ENCODE peak calls at places on chromosomes 12 and 14, in nine cellular contexts. F, R, G, I, L, A, Z, O and T are unnamed samples.
A peak's percentile ranks its signal among the peaks of the same experiment; 100 is the strongest.

GRCh38 chr12:25099010-25099409 is 96.0 kb downstream of the DNAI7 start:
- DNase-seq in F (no peak), R (no peak), G (no peak), I (no peak), L (no peak), A (no peak), Z (no peak), O (no peak), T (no peak)

GRCh38 chr12:121939190-121939589 is 20.8 kb downstream of the CFAP251 start:
- DNase-seq in F (no peak), R (no peak), G (no peak), I (peak; percentile 49), L (no peak), A (no peak), Z (no peak), O (peak; percentile 50), T (no peak)

GRCh38 chr14:94136575-94137331 is 7.3 kb upstream of the IFI27L2 start:
- DNase-seq in F (peak; percentile 89), R (peak; percentile 90), G (peak; percentile 88), I (peak; percentile 62), L (peak; percentile 50), A (peak; percentile 97), Z (peak; percentile 74), O (peak; percentile 85), T (peak; percentile 74)

GRCh38 chr12:129701536-129702165 is 202.2 kb downstream of the TMEM132D start:
- DNase-seq in F (no peak), R (no peak), G (no peak), I (no peak), L (no peak), A (no peak), Z (no peak), O (no peak), T (no peak)

GRCh38 chr14:24145700-24146621 is at the start of gene PSME2:
- DNase-seq in F (no peak), R (no peak), G (no peak), I (peak; percentile 75), L (no peak), A (no peak), Z (peak; percentile 51), O (no peak), T (no peak)

GRCh38 chr12:85951823-85952222 is 77.7 kb downstream of the NTS start:
- DNase-seq in F (no peak), R (peak; percentile 56), G (peak; percentile 19), I (peak; percentile 9), L (no peak), A (no peak), Z (no peak), O (peak; percentile 2), T (no peak)

GRCh38 chr12:51907864-51908425 is 641 bp downstream of the ACVRL1 start:
- DNase-seq in F (no peak), R (no peak), G (no peak), I (no peak), L (no peak), A (no peak), Z (no peak), O (no peak), T (no peak)

GRCh38 chr14:73729556-73730265 is 15.5 kb upstream of the PNMA1 start:
- DNase-seq in F (no peak), R (no peak), G (no peak), I (no peak), L (no peak), A (no peak), Z (no peak), O (no peak), T (no peak)

GRCh38 chr14:75295061-75295461 is 16.4 kb downstream of the FOS start:
- DNase-seq in F (peak; percentile 77), R (peak; percentile 86), G (peak; percentile 92), I (peak; percentile 82), L (no peak), A (peak; percentile 67), Z (peak; percentile 81), O (peak; percentile 15), T (no peak)

GRCh38 chr12:116537149-116537904 is 21.9 kb upstream of the MAP1LC3B2 start:
- DNase-seq in F (no peak), R (no peak), G (no peak), I (no peak), L (no peak), A (no peak), Z (no peak), O (peak; percentile 81), T (no peak)

GRCh38 chr12:130876758-130877157 is 4.9 kb downstream of the RAN start:
- DNase-seq in F (no peak), R (no peak), G (no peak), I (no peak), L (no peak), A (no peak), Z (no peak), O (no peak), T (no peak)

GRCh38 chr12:107079172-107080011 is 14.0 kb downstream of the CRY1 start:
- DNase-seq in F (no peak), R (peak; percentile 69), G (peak; percentile 59), I (peak; percentile 58), L (no peak), A (no peak), Z (peak; percentile 21), O (peak; percentile 37), T (no peak)

GRCh38 chr12:60093428-60093827 is 497.6 kb downstream of the SLC16A7 start:
- DNase-seq in F (no peak), R (peak; percentile 49), G (no peak), I (no peak), L (no peak), A (no peak), Z (no peak), O (no peak), T (no peak)

GRCh38 chr14:32977913-32978312 is 39.2 kb downstream of the NPAS3 start:
- DNase-seq in F (no peak), R (no peak), G (no peak), I (no peak), L (no peak), A (no peak), Z (no peak), O (no peak), T (no peak)

GRCh38 chr14:61126083-61126962 is 145.3 kb downstream of the SLC38A6 start:
- DNase-seq in F (no peak), R (no peak), G (peak; percentile 35), I (peak; percentile 50), L (no peak), A (no peak), Z (no peak), O (no peak), T (no peak)

GRCh38 chr14:89325299-89325883 is 91.6 kb downstream of the FOXN3 start:
- DNase-seq in F (no peak), R (no peak), G (no peak), I (no peak), L (no peak), A (no peak), Z (no peak), O (peak; percentile 37), T (no peak)

DNA sequence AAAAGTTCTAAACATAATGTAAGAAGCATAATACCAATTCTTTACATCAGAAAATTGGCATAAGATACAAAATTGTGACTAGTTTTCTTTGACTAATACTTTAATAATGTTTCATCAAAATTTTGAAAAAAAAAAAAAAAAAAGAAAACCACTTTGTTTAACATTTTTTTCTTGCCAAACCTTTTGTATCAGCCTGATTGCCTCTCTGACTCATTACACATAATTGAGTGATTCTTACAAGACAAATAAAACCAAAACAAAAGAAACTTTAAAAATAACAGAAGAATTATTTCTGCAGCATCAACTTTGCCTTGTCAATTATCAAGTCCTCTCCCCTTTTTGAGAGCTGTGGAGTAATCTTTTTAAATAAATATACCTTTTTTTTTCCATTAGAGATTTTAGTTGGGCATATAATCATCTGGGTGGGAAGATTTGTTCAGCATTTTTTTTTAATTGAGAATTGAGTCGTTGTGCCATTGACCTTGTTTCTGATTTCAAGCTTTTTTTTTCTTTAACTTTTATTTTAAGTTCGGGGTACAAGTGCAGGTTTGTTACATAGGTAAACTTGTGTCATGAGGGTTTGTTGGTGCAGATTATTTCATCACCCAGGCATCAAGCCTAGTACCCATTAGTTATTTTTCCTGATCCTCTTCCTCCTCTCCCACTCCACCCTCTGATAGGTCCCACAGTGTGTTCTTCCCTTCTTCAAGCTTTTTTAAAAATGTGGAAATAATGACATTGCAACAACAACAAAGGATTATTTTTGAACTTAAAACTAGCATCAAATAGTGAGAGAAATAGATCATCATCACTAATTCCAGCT is 45.8 kb upstream of the HMGA2 start:
- DNase-seq in F (no peak), R (no peak), G (peak; percentile 37), I (peak; percentile 83), L (no peak), A (no peak), Z (no peak), O (no peak), T (no peak)
- H3K4me3 ChIP-seq in F (no peak overlapping the region), R (no peak overlapping the region), G (no peak overlapping the region), I (no peak overlapping the region), L (no peak overlapping the region), A (no peak overlapping the region), Z (no peak overlapping the region), O (no peak overlapping the region), T (no peak overlapping the region)

GRCh38 chr12:80187660-80188090 is 88.3 kb downstream of the OTOGL start:
- DNase-seq in F (peak; percentile 10), R (peak; percentile 32), G (peak; percentile 66), I (peak; percentile 67), L (no peak), A (no peak), Z (no peak), O (peak; percentile 85), T (no peak)

GRCh38 chr12:80188566-80188965 is 89.2 kb downstream of the OTOGL start:
- DNase-seq in F (no peak), R (no peak), G (no peak), I (peak; percentile 8), L (no peak), A (no peak), Z (no peak), O (no peak), T (no peak)

GRCh38 chr12:80186727-80187217 is 87.4 kb downstream of the OTOGL start:
- DNase-seq in F (peak; percentile 55), R (peak; percentile 95), G (peak; percentile 97), I (peak; percentile 93), L (peak; percentile 23), A (peak; percentile 81), Z (peak; percentile 52), O (peak; percentile 65), T (no peak)

GRCh38 chr12:80178846-80179245 is 79.5 kb downstream of the OTOGL start:
- DNase-seq in F (no peak), R (no peak), G (no peak), I (no peak), L (no peak), A (no peak), Z (no peak), O (peak; percentile 81), T (no peak)

GRCh38 chr12:80183939-80184338 is 84.6 kb downstream of the OTOGL start:
- DNase-seq in F (no peak), R (no peak), G (peak; percentile 13), I (no peak), L (no peak), A (no peak), Z (no peak), O (no peak), T (no peak)
- H3K4me3 ChIP-seq in F (no peak overlapping the region), R (no peak overlapping the region), G (no peak overlapping the region), I (no peak overlapping the region), L (no peak overlapping the region), A (no peak overlapping the region), Z (no peak overlapping the region), O (no peak overlapping the region), T (no peak overlapping the region)

GRCh38 chr12:58414398-58414871 is 473.1 kb downstream of the ATP23 start:
- DNase-seq in F (no peak), R (no peak), G (peak; percentile 52), I (peak; percentile 93), L (no peak), A (no peak), Z (no peak), O (no peak), T (no peak)
- H3K4me3 ChIP-seq in F (no peak overlapping the region), R (no peak overlapping the region), G (no peak overlapping the region), I (no peak overlapping the region), L (no peak overlapping the region), A (no peak overlapping the region), Z (no peak overlapping the region), O (no peak overlapping the region), T (no peak overlapping the region)

GRCh38 chr12:47740536-47741339 is 15.4 kb upstream of the ENDOU start:
- DNase-seq in F (no peak), R (no peak), G (no peak), I (no peak), L (no peak), A (no peak), Z (no peak), O (peak; percentile 50), T (no peak)
- H3K4me3 ChIP-seq in F (no peak overlapping the region), R (no peak overlapping the region), G (no peak overlapping the region), I (no peak overlapping the region), L (no peak overlapping the region), A (no peak overlapping the region), Z (no peak overlapping the region), O (peak overlapping the region; percentile 24), T (no peak overlapping the region)